ENCODE peak calls at places on chromosome 18, in eight cellular contexts. I, H, V, B, K, A, N and E are unnamed samples.

GRCh38 chr18:34787931-34788532 is 77.9 kb downstream of the DTNA start:
- DNase-seq in B (peak), V (peak), A (no peak), H (peak), K (no peak), N (peak), I (peak), E (peak)

GRCh38 chr18:22207022-22207758 is 37.8 kb downstream of the GATA6 start:
- DNase-seq in B (no peak), N (no peak), V (no peak), K (no peak), A (no peak), I (peak), H (no peak), E (no peak)

GRCh38 chr18:49699303-49699702 is 114.0 kb downstream of the ACAA2 start:
- DNase-seq in A (no peak), H (no peak), B (no peak), K (no peak), V (no peak), N (no peak), I (no peak), E (no peak)

GRCh38 chr18:58044370-58045264 is 591 bp downstream of the NEDD4L start:
- DNase-seq in V (peak), A (peak), I (peak), B (peak), K (peak), N (peak), H (peak), E (no peak)

GRCh38 chr18:63161728-63162195 is 157.8 kb downstream of the BCL2 start:
- DNase-seq in B (peak), I (peak), A (peak), V (peak), N (no peak), H (no peak), K (peak), E (peak)

GRCh38 chr18:58221060-58221725 is 177.2 kb downstream of the NEDD4L start:
- DNase-seq in A (no peak), N (no peak), I (peak), V (peak), K (peak), B (no peak), H (peak), E (peak)

GRCh38 chr18:24460388-24460787 is at the start of gene HRH4:
- DNase-seq in I (no peak), A (no peak), B (no peak), K (no peak), H (no peak), N (no peak), V (no peak), E (no peak)

GRCh38 chr18:29681578-29681977 is 1361.0 kb downstream of the DSC3 start:
- DNase-seq in A (no peak), I (no peak), B (no peak), H (no peak), K (no peak), N (no peak), V (no peak), E (no peak)

GRCh38 chr18:30684825-30685481 is 357.6 kb downstream of the DSC3 start:
- DNase-seq in H (peak), A (no peak), B (no peak), N (no peak), I (no peak), K (no peak), V (no peak), E (no peak)

GRCh38 chr18:62713651-62714247 is 1.6 kb upstream of the PHLPP1 start:
- DNase-seq in I (no peak), V (no peak), B (no peak), K (no peak), H (no peak), A (no peak), N (no peak), E (no peak)

GRCh38 chr18:68489018-68489792 is 225.7 kb downstream of the TMX3 start:
- DNase-seq in K (no peak), I (no peak), A (no peak), B (no peak), N (no peak), V (no peak), H (no peak), E (no peak)

GRCh38 chr18:44170208-44170880 is 510.3 kb upstream of the SETBP1 start:
- DNase-seq in N (no peak), V (no peak), I (no peak), A (no peak), B (no peak), K (no peak), H (no peak), E (no peak)

GRCh38 chr18:50751490-50751889 is 68.3 kb downstream of the MRO start:
- DNase-seq in B (no peak), N (peak), V (no peak), A (no peak), H (no peak), I (no peak), K (no peak), E (no peak)

GRCh38 chr18:26383454-26384270 is 157.4 kb downstream of the TAF4B start:
- DNase-seq in A (no peak), H (peak), V (no peak), B (no peak), I (peak), K (no peak), N (peak), E (peak)

GRCh38 chr18:74457743-74458465 is 796 bp upstream of the DIPK1C start:
- DNase-seq in B (no peak), N (no peak), H (no peak), K (peak), A (no peak), V (no peak), I (no peak), E (no peak)

GRCh38 chr18:36692909-36693308 is 135.9 kb downstream of the TPGS2 start:
- DNase-seq in V (no peak), H (no peak), B (no peak), K (no peak), A (no peak), I (no peak), N (no peak), E (peak)

GRCh38 chr18:7678801-7679200 is 111.7 kb downstream of the PTPRM start:
- DNase-seq in H (no peak), I (no peak), A (no peak), K (no peak), B (no peak), N (no peak), V (no peak), E (no peak)

GRCh38 chr18:57743008-57743407 is 60.1 kb downstream of the ATP8B1 start:
- DNase-seq in N (no peak), I (peak), B (no peak), V (no peak), H (no peak), A (no peak), K (no peak), E (peak)

GRCh38 chr18:61753373-61753772 is 139.4 kb downstream of the RNF152 start:
- DNase-seq in V (no peak), B (no peak), H (no peak), K (no peak), A (no peak), I (no peak), N (no peak), E (no peak)

GRCh38 chr18:46506974-46507373 is 150.0 kb downstream of the LOXHD1 start:
- DNase-seq in N (no peak), I (no peak), A (no peak), V (no peak), B (no peak), K (no peak), H (no peak), E (no peak)

GRCh38 chr18:13216732-13217465 is 1.7 kb upstream of the LDLRAD4 start:
- DNase-seq in B (peak), A (no peak), K (no peak), H (peak), V (peak), N (peak), I (no peak), E (peak)

GRCh38 chr18:5892772-5893431 is 2.4 kb downstream of the TMEM200C start:
- DNase-seq in H (no peak), N (no peak), V (no peak), B (no peak), A (no peak), I (no peak), K (no peak), E (no peak)

GRCh38 chr18:52486052-52486451 is 146.1 kb downstream of the DCC start:
- DNase-seq in K (no peak), I (no peak), H (no peak), B (no peak), V (no peak), A (no peak), N (no peak), E (no peak)

GRCh38 chr18:41734917-41735316 is 220.1 kb upstream of the PIK3C3 start:
- DNase-seq in N (no peak), I (no peak), H (no peak), V (no peak), A (no peak), K (no peak), B (no peak), E (no peak)

GRCh38 chr18:56986829-56987228 is 160.1 kb upstream of the BOD1L2 start:
- DNase-seq in I (no peak), V (no peak), N (no peak), H (no peak), B (no peak), A (no peak), K (no peak), E (no peak)

GRCh38 chr18:25136416-25137132 is 215.4 kb downstream of the ZNF521 start:
- DNase-seq in H (no peak), I (no peak), B (no peak), K (no peak), V (no peak), N (no peak), A (no peak), E (no peak)